ENCODE peak calls at places on chromosomes 2 and 18, in four cellular contexts. T is brain microvascular endothelial cell, G is coronary artery, Z is Panc1. R is an unnamed sample.

GRCh38 chr2:8107162-8107561 is 574.7 kb upstream of the ID2 start:
- DNase-seq in T (no peak), G (no peak), Z (no peak), R (no peak)

GRCh38 chr2:65778126-65778525 is 345.7 kb upstream of the SPRED2 start:
- DNase-seq in T (no peak), G (no peak), Z (no peak), R (no peak)

GRCh38 chr2:66069937-66070716 is 364.8 kb upstream of the MEIS1 start:
- DNase-seq in T (no peak), G (no peak), Z (no peak), R (no peak)

GRCh38 chr2:33202641-33203345 is 256.0 kb downstream of the LTBP1 start:
- DNase-seq in T (no peak), G (no peak), Z (no peak), R (no peak)

GRCh38 chr18:41077076-41077475 is 878.0 kb upstream of the PIK3C3 start:
- DNase-seq in T (no peak), G (no peak), Z (no peak), R (no peak)

GRCh38 chr2:28750316-28751101 is 1.1 kb upstream of the PPP1CB start:
- DNase-seq in T (no peak), G (no peak), Z (no peak), R (no peak)

GRCh38 chr2:42828487-42829416 is 36.4 kb upstream of the HAAO start:
- DNase-seq in T (peak), G (peak), Z (no peak), R (no peak)

GRCh38 chr2:218865396-218865795 is 5.8 kb downstream of the WNT6 start:
- DNase-seq in T (no peak), G (no peak), Z (no peak), R (no peak)

GRCh38 chr2:182521453-182522427 is 94.9 kb upstream of the PDE1A start:
- DNase-seq in T (no peak), G (no peak), Z (no peak), R (no peak)

GRCh38 chr2:135650721-135651120 is 90.9 kb upstream of the UBXN4 start:
- DNase-seq in T (no peak), G (no peak), Z (no peak), R (no peak)

DNA sequence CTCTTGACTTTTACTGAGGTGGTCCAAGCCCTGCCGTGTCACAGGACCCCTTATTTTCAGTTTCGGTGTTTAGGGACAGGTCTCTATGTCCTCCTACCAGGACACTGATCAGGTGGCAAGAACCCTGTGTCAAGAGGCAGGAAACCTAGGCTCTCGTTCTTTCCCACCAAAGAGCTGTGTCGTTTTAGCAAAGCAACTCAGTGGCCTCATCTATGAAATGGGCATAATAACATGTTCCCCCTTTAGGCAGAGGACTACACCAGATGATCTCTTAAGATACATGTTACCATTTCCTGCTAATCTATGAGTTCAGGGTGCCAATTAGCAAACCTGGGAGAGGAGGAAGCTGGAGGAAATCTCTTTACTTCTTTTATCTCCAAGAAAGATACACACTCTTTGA is 1.9 kb downstream of the RAB31 start:
- DNase-seq in T (no peak), G (no peak), Z (no peak), R (no peak)
- H3K27ac ChIP-seq in T (peak), G (peak), Z (peak), R (peak)

GRCh38 chr18:42736074-42736473 is 379.4 kb downstream of the RIT2 start:
- DNase-seq in T (no peak), G (no peak), Z (no peak), R (no peak)

GRCh38 chr18:42734520-42734919 is 381.0 kb downstream of the RIT2 start:
- DNase-seq in T (no peak), G (no peak), Z (no peak), R (no peak)

GRCh38 chr18:42730272-42730671 is 385.2 kb downstream of the RIT2 start:
- DNase-seq in T (no peak), G (no peak), Z (no peak), R (no peak)
- TF ChIP-seq CTCF in T (peak), G (no peak), Z (no peak), R (no peak)

GRCh38 chr2:138548796-138549195 is 47.2 kb downstream of the SPOPL start:
- DNase-seq in T (no peak), G (no peak), Z (no peak), R (no peak)
- H3K27ac ChIP-seq in T (no peak), G (no peak), Z (no peak), R (no peak)

GRCh38 chr2:235636471-235637005 is 142.7 kb downstream of the AGAP1 start:
- DNase-seq in T (no peak), G (no peak), Z (no peak), R (no peak)

GRCh38 chr2:235637906-235638305 is 144.1 kb downstream of the AGAP1 start:
- DNase-seq in T (no peak), G (no peak), Z (no peak), R (no peak)

GRCh38 chr2:235639387-235639786 is 145.5 kb downstream of the AGAP1 start:
- DNase-seq in T (peak), G (peak), Z (no peak), R (peak)

GRCh38 chr2:235639885-235640284 is 146.0 kb downstream of the AGAP1 start:
- DNase-seq in T (no peak), G (no peak), Z (no peak), R (no peak)

GRCh38 chr2:235638541-235639192 is 144.8 kb downstream of the AGAP1 start:
- DNase-seq in T (no peak), G (no peak), Z (no peak), R (no peak)
- TF ChIP-seq CTCF in T (peak), G (no peak), Z (no peak), R (no peak)

GRCh38 chr2:37786854-37787253 is 115.4 kb upstream of the CDC42EP3 start:
- DNase-seq in T (no peak), G (no peak), Z (no peak), R (no peak)
- H3K27ac ChIP-seq in T (no peak), G (no peak), Z (no peak), R (no peak)

GRCh38 chr2:85435986-85436835 is 17.7 kb downstream of the SH2D6 start:
- DNase-seq in T (no peak), G (no peak), Z (no peak), R (no peak)
- TF ChIP-seq CTCF in T (no peak), G (no peak), Z (no peak), R (no peak)

GRCh38 chr2:20450201-20451108 is 3.6 kb downstream of the RHOB start:
- DNase-seq in T (peak), G (peak), Z (no peak), R (peak)
- H3K27ac ChIP-seq in T (peak), G (peak), Z (peak), R (peak)